ENCODE peak calls at places on chromosomes 4 and X, in ten cellular contexts. Y is left lung, Q is lung, O is thoracic aorta, C is foreskin fibroblast, N is heart right ventricle, F is WERI-Rb-1, K is sigmoid colon, S is pancreas, V is ascending aorta. D is an unnamed sample.

GRCh38 chrX:3244955-3245354 is 101.5 kb downstream of the MXRA5 start:
- DNase-seq in Y (no peak), N (no peak), O (no peak), V (no peak), S (no peak), Q (no peak), K (no peak), C (peak; percentile 28), F (no peak), D (no peak)

GRCh38 chr4:83082777-83083176 is 31.8 kb downstream of the PLAC8 start:
- DNase-seq in Q (no peak), Y (no peak), O (no peak), S (no peak), V (no peak), F (no peak), N (no peak), C (no peak), K (no peak), D (peak; percentile 11)

GRCh38 chr4:150072906-150073714 is 5.1 kb upstream of the DCLK2 start:
- DNase-seq in N (no peak), Y (no peak), V (no peak), K (no peak), S (no peak), O (no peak), F (no peak), Q (no peak), C (peak; percentile 92), D (no peak)

GRCh38 chrX:153764786-153765137 is 713 bp downstream of the PLXNB3 start:
- DNase-seq in F (no peak), V (no peak), Y (no peak), K (peak; percentile 74), C (no peak), N (no peak), S (peak; percentile 71), Q (no peak), O (no peak), D (no peak)

GRCh38 chrX:151754641-151755215 is 20.2 kb downstream of the CNGA2 start:
- DNase-seq in V (no peak), S (no peak), O (no peak), N (no peak), K (no peak), Q (no peak), C (peak; percentile 25), F (no peak), Y (no peak), D (no peak)

GRCh38 chr4:26028133-26028792 is 114.2 kb downstream of the SMIM20 start:
- DNase-seq in Y (no peak), N (no peak), C (no peak), O (no peak), K (no peak), S (no peak), F (no peak), V (peak; percentile 35), Q (no peak), D (no peak)

GRCh38 chrX:46617906-46618305 is 44.3 kb downstream of the CHST7 start:
- DNase-seq in F (no peak), C (no peak), S (no peak), K (no peak), V (no peak), N (no peak), O (no peak), Q (no peak), Y (no peak), D (no peak)

GRCh38 chrX:136525738-136526606 is 6.0 kb upstream of the VGLL1 start:
- DNase-seq in Q (peak; percentile 40), C (peak; percentile 91), F (no peak), Y (peak; percentile 59), S (no peak), N (peak; percentile 75), V (peak; percentile 84), K (peak; percentile 95), O (peak; percentile 33), D (no peak)

GRCh38 chrX:107574711-107575110 is 53.6 kb upstream of the PRPS1 start:
- DNase-seq in C (peak; percentile 69), S (no peak), F (no peak), V (no peak), Y (no peak), K (no peak), O (no peak), N (no peak), Q (no peak), D (no peak)

GRCh38 chr4:185965456-185966384 is 103.2 kb upstream of the TLR3 start:
- DNase-seq in K (no peak), N (peak; percentile 7), Y (no peak), Q (no peak), S (no peak), C (no peak), O (no peak), V (no peak), F (no peak), D (no peak)

GRCh38 chr4:4247711-4248035 is 350 bp downstream of the TMEM128 start:
- DNase-seq in Q (no peak), Y (no peak), F (no peak), V (no peak), K (no peak), S (no peak), C (no peak), N (no peak), O (no peak), D (no peak)

DNA sequence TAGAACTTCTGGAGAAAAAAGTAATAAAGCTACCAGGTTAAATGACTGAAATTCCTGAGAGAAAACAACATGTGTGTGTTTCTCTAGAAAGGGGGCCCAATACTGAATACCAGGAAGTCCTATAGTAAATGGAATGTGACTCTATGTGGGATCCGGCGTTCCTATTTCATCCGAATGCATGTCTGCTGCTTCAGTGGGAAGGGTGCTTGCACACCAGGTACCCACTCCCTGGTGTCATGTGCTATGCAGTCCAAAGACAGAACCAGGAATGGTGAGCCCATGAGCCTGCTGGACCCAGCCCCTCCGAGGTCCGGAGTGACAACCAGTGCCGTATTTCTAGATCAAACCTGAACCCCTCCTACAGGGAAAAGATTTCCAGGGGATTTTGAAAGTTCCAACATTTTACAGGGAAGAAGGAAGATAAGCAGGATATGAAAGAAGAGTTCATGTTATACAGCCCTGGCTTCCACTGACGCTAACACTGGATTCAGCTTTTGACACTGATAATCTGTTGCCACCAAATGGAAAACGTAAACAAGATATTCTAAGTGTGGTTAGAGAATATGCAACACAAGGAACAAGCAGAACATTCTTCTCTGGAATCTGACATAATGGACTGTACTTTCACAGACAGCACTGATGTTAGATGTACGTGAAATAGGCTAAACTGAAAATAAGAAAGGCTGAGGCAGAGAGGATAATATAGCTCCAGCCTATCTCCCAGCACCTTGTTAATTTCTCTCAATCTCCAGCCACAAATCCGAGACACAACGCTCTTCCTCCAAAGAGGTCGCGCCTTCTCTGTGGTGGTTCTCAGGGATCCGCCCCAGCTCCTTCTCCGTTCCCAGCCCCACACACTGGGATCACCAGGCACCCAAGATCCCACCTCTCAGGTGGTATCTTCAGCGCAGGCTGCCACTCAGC is 725 bp upstream of the CXCL1 start:
- DNase-seq in V (no peak), F (peak; percentile 44), C (peak; percentile 46), Y (no peak), S (no peak), K (peak; percentile 57), N (no peak), O (no peak), Q (no peak), D (no peak)
- H3K4me3 ChIP-seq in V (peak overlapping the region; percentile 61), F (peak overlapping the region; percentile 66), C (peak overlapping the region; percentile 67), Y (peak overlapping the region; percentile 57), S (peak overlapping the region; percentile 52), K (peak overlapping the region; percentile 74), N (peak overlapping the region; percentile 63), O (peak overlapping the region; percentile 75), Q (peak overlapping the region; percentile 55), D (no peak overlapping the region)

DNA sequence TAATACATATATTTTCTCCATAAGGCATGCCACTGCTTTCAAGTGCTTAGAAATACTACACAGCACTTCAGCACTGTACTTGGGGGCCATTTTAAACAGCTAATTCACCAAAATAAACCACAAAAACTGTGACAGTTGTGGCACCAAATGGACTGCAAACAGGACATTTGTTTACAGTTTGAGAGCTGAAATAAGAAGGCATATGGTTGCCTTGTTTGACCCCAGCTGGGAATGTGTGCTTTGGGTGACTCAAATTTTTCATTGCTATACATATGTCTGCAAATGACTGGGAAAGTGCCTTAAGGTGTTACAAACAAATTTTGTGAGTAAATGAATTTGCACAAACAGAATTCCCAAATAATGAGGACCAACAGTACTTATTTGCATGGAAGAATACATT is 124.2 kb downstream of the BANK1 start:
- DNase-seq in Q (no peak), S (no peak), V (no peak), C (no peak), F (no peak), O (no peak), Y (no peak), K (no peak), N (no peak), D (no peak)
- TF ChIP-seq CTCF in Q (no peak), S (no peak), V (no peak), C (no peak), F (no peak), O (no peak), Y (no peak), K (no peak), N (no peak), D (no peak)

DNA sequence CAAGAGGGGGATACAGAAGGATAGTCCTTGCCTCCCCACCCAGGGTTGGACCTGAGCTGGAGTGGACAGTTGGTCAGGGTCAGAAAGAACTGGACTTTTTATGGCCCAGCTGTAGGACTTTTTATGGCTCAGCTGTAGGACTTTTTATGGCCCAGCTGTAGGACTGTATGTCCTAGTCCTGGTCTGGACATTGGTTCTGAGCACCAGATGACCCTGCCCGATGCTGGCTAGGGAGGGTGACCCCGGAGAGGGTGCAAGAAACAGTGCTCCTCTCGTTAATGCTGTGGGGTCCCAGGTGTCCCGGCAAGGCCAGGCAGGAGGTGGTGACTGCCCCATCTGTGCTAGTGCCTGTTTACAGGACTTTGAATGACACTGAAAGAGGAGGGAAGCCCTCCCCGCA is 2.0 kb upstream of the LETM1 start:
- DNase-seq in S (no peak), V (no peak), Y (no peak), F (no peak), K (no peak), Q (no peak), O (no peak), N (no peak), C (no peak), D (no peak)
- H3K4me3 ChIP-seq in S (no peak overlapping the region), V (no peak overlapping the region), Y (no peak overlapping the region), F (no peak overlapping the region), K (no peak overlapping the region), Q (no peak overlapping the region), O (no peak overlapping the region), N (no peak overlapping the region), C (no peak overlapping the region), D (no peak overlapping the region)

DNA sequence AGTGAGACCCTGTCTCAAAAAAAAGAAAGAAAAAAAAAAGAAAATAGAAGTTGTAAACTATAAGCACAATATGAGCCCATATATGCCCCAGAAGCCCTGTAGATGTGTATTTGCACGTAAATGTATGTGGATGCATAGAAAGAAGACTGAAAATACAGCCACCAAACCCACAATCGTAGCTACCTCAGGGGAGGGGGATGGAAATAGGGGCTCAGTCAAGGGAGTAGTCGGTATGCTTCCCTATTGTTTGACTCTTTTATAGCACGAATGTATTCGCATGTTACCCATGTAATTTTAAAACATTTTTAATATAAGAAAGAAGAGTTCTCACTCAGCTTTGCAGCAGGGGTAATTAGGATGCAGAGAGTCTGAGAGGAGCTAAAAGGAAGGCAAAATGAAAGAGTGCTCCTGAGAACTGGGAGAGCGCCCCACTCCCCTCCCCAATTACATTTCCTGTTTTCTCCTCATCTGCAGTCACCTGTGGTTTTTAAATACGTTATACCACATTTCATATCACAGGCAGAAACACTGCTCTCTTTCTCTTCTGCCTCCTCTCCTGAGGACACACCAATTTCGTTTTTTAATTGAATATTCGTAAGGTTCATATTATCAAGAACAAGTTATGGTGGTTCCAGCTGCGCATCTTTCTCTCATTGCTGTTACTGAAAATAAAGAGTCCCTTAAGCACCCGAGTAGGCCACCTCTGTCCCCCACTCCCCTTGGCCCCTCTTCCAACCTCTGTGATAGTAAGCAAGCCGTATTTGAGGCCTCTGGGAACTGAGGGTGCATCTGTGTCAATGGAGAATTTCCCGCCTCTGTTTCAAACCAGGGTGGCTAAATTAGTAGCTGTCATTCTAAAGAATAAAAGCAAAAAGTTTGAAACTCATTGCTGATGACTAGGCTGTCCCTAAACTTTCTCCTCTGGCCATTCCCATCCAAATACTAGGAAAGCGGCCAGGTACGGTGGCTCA is 10.7 kb downstream of the SEPTIN6 start:
- DNase-seq in C (no peak), O (no peak), N (no peak), S (no peak), Y (no peak), K (no peak), F (no peak), Q (no peak), V (no peak), D (no peak)
- TF ChIP-seq CTCF in C (no peak), O (no peak), N (no peak), S (no peak), Y (no peak), K (no peak), F (no peak), Q (no peak), V (no peak), D (no peak)